ENCODE peak calls at places on chromosomes 3 and 15, in ten cellular contexts. Y is OCI-LY7; M is small intestine; P is lower lobe of right lung; L is stomach; W is H1; B is pancreas; T is CD8-positive, alpha-beta T cell; R is gastrocnemius medialis; I is mucosa of descending colon. O is an unnamed sample. For H3K36me3, the result is how much of the 10 kb centered on the place peaks cover.

GRCh38 chr3:173006006-173006405 is 135.0 kb downstream of the SPATA16 start:
- DNase-seq in L (no peak), I (no peak), R (no peak), M (no peak), B (no peak), Y (no peak), P (no peak), T (no peak), W (no peak), O (no peak)

GRCh38 chr3:16064660-16065414 is 109.6 kb upstream of the GALNT15 start:
- DNase-seq in B (peak), Y (no peak), L (no peak), R (peak), M (no peak), P (no peak), I (peak), W (no peak), T (no peak), O (no peak)

GRCh38 chr3:3102751-3103150 is 7.4 kb downstream of the IL5RA start:
- DNase-seq in R (no peak), P (no peak), Y (no peak), L (no peak), I (no peak), T (no peak), B (no peak), M (no peak), W (no peak), O (no peak)

GRCh38 chr3:125120370-125121122 is 64.7 kb upstream of the HEG1 start:
- DNase-seq in W (peak), L (no peak), Y (no peak), I (no peak), T (no peak), R (no peak), P (no peak), B (no peak), M (no peak), O (no peak)

GRCh38 chr3:170359178-170359704 is 1.7 kb downstream of the SKIL start:
- DNase-seq in R (no peak), M (no peak), Y (no peak), T (no peak), I (no peak), B (no peak), L (no peak), P (no peak), W (peak), O (no peak)

GRCh38 chr15:78201281-78202190 is 32.8 kb downstream of the ACSBG1 start:
- DNase-seq in B (no peak), R (no peak), M (no peak), I (no peak), T (peak), P (peak), L (peak), W (peak), Y (no peak), O (no peak)

GRCh38 chr3:189195302-189195701 is 23.5 kb downstream of the TPRG1 start:
- DNase-seq in B (no peak), M (no peak), P (peak), Y (peak), R (no peak), T (no peak), L (no peak), I (no peak), W (peak), O (no peak)

GRCh38 chr3:136547293-136547692 is 204.9 kb downstream of the STAG1 start:
- DNase-seq in I (no peak), Y (no peak), R (no peak), L (no peak), P (no peak), W (no peak), B (no peak), T (no peak), M (no peak), O (peak)

GRCh38 chr3:112775011-112775742 is 71.5 kb downstream of the CD200R1L start:
- DNase-seq in R (no peak), B (no peak), P (no peak), I (no peak), L (no peak), M (no peak), T (no peak), W (no peak), Y (no peak), O (no peak)

GRCh38 chr3:141477224-141477623 is 9.6 kb upstream of the RASA2 start:
- DNase-seq in R (no peak), I (no peak), P (no peak), Y (no peak), B (no peak), W (no peak), L (peak), M (no peak), T (no peak), O (no peak)

GRCh38 chr15:66925721-66926120 is 139.7 kb upstream of the SMAD3 start:
- DNase-seq in T (no peak), B (no peak), R (no peak), P (no peak), L (no peak), I (no peak), Y (no peak), W (no peak), M (no peak), O (no peak)

GRCh38 chr3:49377483-49377882 is 19.3 kb upstream of the GPX1 start:
- DNase-seq in M (no peak), L (no peak), P (no peak), T (no peak), R (no peak), B (no peak), W (no peak), Y (peak), I (no peak), O (peak)

GRCh38 chr15:78242128-78242527 is 7.8 kb upstream of the ACSBG1 start:
- DNase-seq in W (peak), B (no peak), P (no peak), M (peak), L (no peak), Y (peak), R (no peak), T (no peak), I (no peak), O (no peak)

GRCh38 chr3:194136519-194137313 is 768 bp downstream of the HES1 start:
- DNase-seq in P (peak), M (peak), Y (peak), W (peak), I (peak), T (peak), L (peak), B (no peak), R (peak), O (peak)

GRCh38 chr3:124748560-124749198 is 18.4 kb downstream of the UMPS start:
- DNase-seq in Y (no peak), B (no peak), P (no peak), R (no peak), W (no peak), M (no peak), I (no peak), L (no peak), T (no peak), O (no peak)

GRCh38 chr3:149199474-149199873 is 22.2 kb downstream of the CP start:
- DNase-seq in W (no peak), L (no peak), T (no peak), I (no peak), B (no peak), Y (no peak), R (no peak), P (no peak), M (no peak), O (no peak)

GRCh38 chr3:27349832-27350231 is 19.4 kb downstream of the NEK10 start:
- DNase-seq in M (no peak), L (no peak), T (no peak), Y (no peak), B (no peak), I (no peak), W (no peak), P (no peak), R (no peak), O (no peak)

GRCh38 chr15:59456114-59456513 is 18.1 kb downstream of the FAM81A start:
- DNase-seq in L (peak), Y (no peak), R (no peak), I (peak), P (peak), B (peak), W (no peak), T (no peak), M (peak), O (no peak)

GRCh38 chr15:70023064-70023768 is 74.5 kb downstream of the TLE3 start:
- DNase-seq in Y (peak), W (no peak), I (no peak), B (no peak), P (peak), T (peak), R (no peak), M (peak), L (no peak), O (peak)

GRCh38 chr3:21795152-21795837 is 44.3 kb upstream of the ZNF385D start:
- DNase-seq in I (no peak), Y (no peak), P (no peak), L (no peak), M (no peak), T (no peak), R (peak), W (no peak), B (no peak), O (no peak)

GRCh38 chr3:105821433-105821832 is 47.4 kb downstream of the CBLB start:
- DNase-seq in P (no peak), W (no peak), T (no peak), I (no peak), M (peak), B (no peak), Y (no peak), L (peak), R (no peak), O (no peak)

GRCh38 chr3:100270218-100270588 is 9.4 kb downstream of the TBC1D23 start:
- DNase-seq in T (no peak), R (no peak), M (no peak), B (no peak), W (no peak), P (no peak), L (no peak), Y (no peak), I (no peak), O (no peak)

GRCh38 chr3:119323401-119324107 is 29.4 kb downstream of the ARHGAP31 start:
- DNase-seq in W (peak), I (peak), M (peak), T (no peak), L (no peak), B (peak), P (no peak), R (no peak), Y (no peak), O (no peak)

GRCh38 chr15:51117270-51117669 is 22.6 kb upstream of the TNFAIP8L3 start:
- DNase-seq in L (no peak), P (no peak), R (no peak), M (no peak), I (no peak), W (no peak), B (no peak), T (no peak), Y (no peak), O (no peak)

GRCh38 chr3:57048052-57048671 is 12.3 kb upstream of the SPATA12 start:
- DNase-seq in Y (no peak), T (no peak), B (no peak), M (no peak), P (no peak), W (no peak), L (no peak), R (peak), I (no peak), O (no peak)

GRCh38 chr3:116140100-116140689 is 305.1 kb downstream of the LSAMP start:
- DNase-seq in M (peak), L (no peak), Y (peak), R (no peak), W (no peak), I (no peak), P (no peak), T (no peak), B (no peak), O (no peak)

GRCh38 chr15:101068961-101069734 is 150.0 kb downstream of the LRRK1 start:
- DNase-seq in M (no peak), L (no peak), R (no peak), T (no peak), B (no peak), I (peak), P (peak), Y (no peak), W (peak), O (no peak)

GRCh38 chr3:168249539-168250414 is 154.1 kb upstream of the GOLIM4 start:
- DNase-seq in T (no peak), R (peak), B (peak), I (peak), P (peak), Y (peak), W (peak), M (peak), L (peak), O (peak)

GRCh38 chr15:100333236-100333635 is 8.5 kb downstream of the ADAMTS17 start:
- DNase-seq in T (no peak), I (no peak), P (no peak), Y (no peak), L (no peak), R (no peak), W (no peak), B (no peak), M (no peak), O (no peak)

GRCh38 chr3:99330281-99330680 is 308.1 kb upstream of the COL8A1 start:
- DNase-seq in P (no peak), T (no peak), L (no peak), R (no peak), B (no peak), M (no peak), W (no peak), Y (no peak), I (no peak), O (no peak)

GRCh38 chr3:141938011-141938350 is 61.5 kb downstream of the ATP1B3 start:
- DNase-seq in R (no peak), I (no peak), L (no peak), P (no peak), T (no peak), Y (no peak), B (no peak), M (no peak), W (no peak), O (no peak)

GRCh38 chr3:132854856-132855535 is 132.8 kb upstream of the NPHP3 start:
- DNase-seq in W (no peak), P (no peak), B (no peak), R (no peak), I (no peak), M (no peak), L (no peak), T (no peak), Y (no peak), O (no peak)

GRCh38 chr3:184145120-184145524 is 10.0 kb downstream of the EIF2B5 start:
- DNase-seq in R (peak), P (peak), W (peak), I (no peak), Y (peak), L (peak), B (peak), M (peak), T (no peak), O (no peak)

GRCh38 chr15:90087454-90088154 is 14.7 kb downstream of the IDH2 start:
- DNase-seq in B (peak), W (no peak), T (no peak), L (no peak), M (no peak), I (no peak), R (no peak), P (no peak), Y (peak), O (no peak)

GRCh38 chr15:81313686-81314085 is 10.3 kb downstream of the STARD5 start:
- DNase-seq in T (no peak), L (no peak), I (no peak), B (no peak), R (no peak), P (no peak), W (no peak), Y (no peak), M (no peak), O (no peak)

GRCh38 chr15:91940466-91941381 is 87.2 kb downstream of the SLCO3A1 start:
- DNase-seq in P (peak), M (peak), B (no peak), R (no peak), L (no peak), Y (no peak), W (no peak), T (no peak), I (peak), O (no peak)

GRCh38 chr3:42148982-42149432 is 57.9 kb downstream of the TRAK1 start:
- DNase-seq in T (no peak), W (peak), Y (no peak), M (no peak), L (peak), P (peak), B (no peak), I (no peak), R (peak), O (no peak)

GRCh38 chr3:20658491-20658890 is 472.5 kb upstream of the SGO1 start:
- DNase-seq in B (no peak), M (no peak), P (no peak), R (no peak), I (no peak), Y (no peak), T (no peak), W (no peak), L (no peak), O (no peak)

GRCh38 chr15:70034596-70034995 is 63.1 kb downstream of the TLE3 start:
- DNase-seq in Y (no peak), R (no peak), T (no peak), B (no peak), L (no peak), P (no peak), I (no peak), M (no peak), W (no peak), O (no peak)

GRCh38 chr3:94928921-94929320 is 866.1 kb downstream of the NSUN3 start:
- DNase-seq in I (no peak), P (no peak), R (no peak), T (no peak), B (no peak), W (no peak), L (no peak), M (no peak), Y (no peak), O (no peak)

GRCh38 chr15:85711590-85712192 is 83.0 kb downstream of the KLHL25 start:
- DNase-seq in I (no peak), L (no peak), T (no peak), M (no peak), Y (no peak), B (no peak), P (no peak), R (no peak), W (no peak), O (no peak)
- H3K36me3 ChIP-seq in I (under half), L (half or more), T (under half), M (under half), Y (half or more), B (under half), P (half or more), R (under half), W (under half), O (under half)

DNA sequence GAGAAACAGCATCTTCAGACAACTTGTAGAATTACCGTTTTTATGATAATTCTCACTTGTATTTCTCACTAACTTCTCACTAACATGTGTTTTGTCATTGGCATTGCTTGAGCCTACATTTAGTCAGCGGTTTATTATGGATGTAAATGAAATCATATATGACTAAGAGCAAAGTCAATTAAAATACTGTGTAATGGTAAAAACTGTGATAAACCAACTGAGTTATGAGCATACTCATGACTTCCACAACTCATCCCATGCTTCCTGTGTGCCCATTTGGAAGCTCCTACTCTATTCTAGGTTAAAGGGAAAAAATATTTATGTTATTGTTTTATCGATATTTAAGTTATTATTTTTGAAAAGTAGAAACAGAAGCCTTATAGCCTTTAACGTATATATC is 12.8 kb downstream of the PXK start:
- DNase-seq in P (no peak), L (no peak), B (no peak), R (no peak), M (no peak), W (no peak), I (no peak), Y (no peak), T (no peak), O (no peak)
- H3K4me3 ChIP-seq in P (no peak), L (no peak), B (no peak), R (no peak), M (no peak), W (no peak), I (no peak), Y (no peak), T (no peak), O (no peak)

GRCh38 chr3:185486371-185486770 is 12.5 kb downstream of the TMEM41A start:
- DNase-seq in P (no peak), B (no peak), Y (no peak), I (no peak), M (no peak), W (no peak), T (no peak), L (no peak), R (no peak), O (no peak)

GRCh38 chr3:185490241-185490640 is 8.6 kb downstream of the TMEM41A start:
- DNase-seq in W (no peak), Y (no peak), I (no peak), B (no peak), T (no peak), R (no peak), L (no peak), P (no peak), M (no peak), O (no peak)

GRCh38 chr3:185484296-185484695 is 14.5 kb downstream of the TMEM41A start:
- DNase-seq in R (no peak), L (no peak), W (no peak), I (no peak), B (no peak), P (no peak), M (no peak), Y (no peak), T (no peak), O (no peak)

GRCh38 chr3:185489462-185489861 is 9.4 kb downstream of the TMEM41A start:
- DNase-seq in B (no peak), P (no peak), T (no peak), R (no peak), L (no peak), M (peak), Y (no peak), W (no peak), I (no peak), O (no peak)

DNA sequence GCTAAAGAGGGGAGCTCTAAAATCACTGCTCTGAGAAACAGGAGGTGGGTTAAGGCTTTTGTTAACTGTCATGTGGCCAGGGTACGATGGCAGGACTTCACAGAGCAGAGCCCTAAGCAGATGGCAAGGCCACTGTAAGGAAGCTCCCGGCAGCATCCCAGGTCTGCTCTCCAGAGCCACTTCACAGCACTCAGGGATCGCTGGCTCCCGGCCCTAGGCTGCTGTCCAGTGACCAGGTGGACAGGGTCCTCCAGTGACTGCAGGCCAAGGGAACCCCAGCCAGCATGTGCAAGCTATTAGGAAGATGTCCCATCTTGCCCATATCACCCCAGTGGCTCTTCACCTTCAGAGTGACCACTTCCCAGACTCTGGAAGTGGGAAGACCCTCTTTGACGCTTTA is 10.4 kb downstream of the TMEM41A start:
- DNase-seq in R (no peak), P (peak), M (no peak), T (no peak), Y (no peak), I (no peak), W (no peak), L (no peak), B (no peak), O (no peak)
- H3K36me3 ChIP-seq in R (under half), P (half or more), M (under half), T (under half), Y (under half), I (under half), W (under half), L (half or more), B (under half), O (under half)

GRCh38 chr3:31581660-31582059 is 48.9 kb downstream of the STT3B start:
- DNase-seq in R (no peak), I (no peak), M (no peak), B (no peak), L (no peak), T (no peak), P (no peak), Y (no peak), W (no peak), O (no peak)
- H3K4me3 ChIP-seq in R (no peak), I (no peak), M (no peak), B (no peak), L (no peak), T (no peak), P (no peak), Y (no peak), W (no peak), O (no peak)

O was measured in GM06990.